ENCODE peak calls at places on chromosomes 5 and 9, in five cellular contexts. Q is GM06990, S is mucosa of descending colon, R is WTC11, F is GM13976. K is an unnamed sample.

GRCh38 chr9:101516655-101517054 is 17.0 kb upstream of the RNF20 start:
- DNase-seq in Q (no peak), F (no peak), S (no peak), R (no peak), K (no peak)

GRCh38 chr5:98768160-98769005 is 5.1 kb upstream of the RGMB start:
- DNase-seq in F (peak), Q (no peak), S (no peak), R (peak), K (peak)

GRCh38 chr9:89562186-89562814 is 42.5 kb upstream of the GADD45G start:
- DNase-seq in Q (no peak), F (no peak), S (no peak), R (no peak), K (no peak)

GRCh38 chr9:129122133-129122532 is 10.9 kb downstream of the PTPA start:
- DNase-seq in F (no peak), R (no peak), Q (no peak), S (no peak), K (no peak)

GRCh38 chr9:96279927-96280326 is 22.0 kb downstream of the HSD17B3 start:
- DNase-seq in S (no peak), F (no peak), R (no peak), Q (no peak), K (no peak)

GRCh38 chr5:39518516-39518915 is 93.7 kb upstream of the DAB2 start:
- DNase-seq in Q (no peak), S (no peak), F (no peak), R (no peak), K (no peak)

GRCh38 chr9:133429641-133430161 is 7.5 kb downstream of the ADAMTS13 start:
- DNase-seq in Q (no peak), S (no peak), R (peak), F (peak), K (peak)

GRCh38 chr5:81749562-81750307 is 1.2 kb downstream of the SSBP2 start:
- DNase-seq in S (peak), F (peak), R (peak), Q (peak), K (peak)

GRCh38 chr5:75368391-75368790 is 31.4 kb downstream of the HMGCR start:
- DNase-seq in S (no peak), R (no peak), Q (no peak), F (no peak), K (no peak)

GRCh38 chr5:83957188-83957587 is 236.5 kb upstream of the HAPLN1 start:
- DNase-seq in F (no peak), R (no peak), S (no peak), Q (no peak), K (no peak)

GRCh38 chr9:129310666-129311350 is 132.7 kb upstream of the IER5L start:
- DNase-seq in R (no peak), F (no peak), S (no peak), Q (no peak), K (no peak)

GRCh38 chr9:137304383-137305059 is 2.5 kb upstream of the NRARP start:
- DNase-seq in Q (peak), R (no peak), S (peak), F (no peak), K (peak)
- TF ChIP-seq CTCF in Q (no peak), R (no peak), S (no peak), F (no peak), K (no peak)

GRCh38 chr9:114033397-114034103 is 44.5 kb downstream of the AMBP start:
- DNase-seq in S (no peak), F (peak), Q (no peak), R (peak), K (peak)
- TF ChIP-seq CTCF in S (no peak), F (peak), Q (peak), R (peak), K (peak)

DNA sequence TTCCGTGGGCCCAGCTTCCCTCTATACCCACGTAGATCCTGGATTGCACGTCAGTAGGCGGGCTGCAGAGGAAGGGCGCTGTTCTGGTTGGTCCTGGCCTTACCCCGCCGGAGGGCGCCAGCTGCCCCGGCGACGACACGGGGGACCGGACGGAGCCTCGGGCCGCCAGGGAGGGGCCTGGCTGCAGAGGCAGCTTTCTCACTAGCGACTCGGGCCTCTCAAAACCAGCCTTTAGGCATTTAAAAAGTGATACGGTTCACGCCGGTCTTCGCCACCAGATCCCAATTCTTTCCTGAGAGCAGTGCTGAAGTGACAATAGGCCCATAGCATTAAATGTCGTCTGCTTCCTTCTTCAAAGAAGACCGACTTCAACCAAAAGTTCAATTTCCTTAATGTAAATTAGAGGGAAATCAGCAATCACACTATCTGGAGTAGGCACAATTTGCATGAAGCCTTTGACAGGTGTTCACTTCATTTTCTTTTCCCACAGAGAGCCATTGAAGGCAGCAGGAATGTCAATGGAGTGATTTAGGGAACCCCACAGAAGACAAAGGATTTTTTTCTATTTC is 17.6 kb upstream of the UBE2D2 start:
- DNase-seq in S (peak), F (peak), Q (peak), R (peak), K (peak)
- TF ChIP-seq CTCF in S (no peak), F (peak), Q (peak), R (no peak), K (no peak)

GRCh38 chr5:82793808-82794419 is 283.3 kb downstream of the TMEM167A start:
- DNase-seq in F (no peak), Q (no peak), R (peak), S (no peak), K (peak)
- TF ChIP-seq CTCF in F (peak), Q (peak), R (peak), S (peak), K (peak)

DNA sequence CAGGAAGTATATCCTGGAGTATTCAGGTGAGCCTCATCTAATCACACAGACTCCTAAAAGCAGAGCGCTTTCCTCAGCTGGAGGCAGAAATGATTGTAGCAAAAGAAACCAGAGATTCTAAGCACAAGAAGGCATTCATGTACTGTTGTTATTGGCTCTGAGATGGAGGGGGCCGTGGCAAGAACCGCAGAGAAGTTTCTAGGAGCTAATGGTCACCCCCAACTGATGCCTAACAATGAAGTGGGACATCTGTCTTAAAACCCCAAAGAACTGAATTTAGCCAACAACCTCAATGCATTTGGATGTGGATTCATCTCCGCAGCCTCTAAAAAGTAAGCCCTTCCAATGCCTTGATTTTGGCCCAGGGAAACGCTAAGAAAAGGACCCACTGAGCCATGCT is 76.3 kb downstream of the ADAMTSL1 start:
- DNase-seq in Q (no peak), S (no peak), F (no peak), R (no peak), K (no peak)
- TF ChIP-seq CTCF in Q (no peak), S (no peak), F (no peak), R (no peak), K (no peak)

GRCh38 chr5:155027993-155028629 is 14.6 kb downstream of the KIF4B start:
- DNase-seq in R (no peak), Q (no peak), S (no peak), F (no peak), K (no peak)
- TF ChIP-seq CTCF in R (no peak), Q (peak), S (no peak), F (no peak), K (no peak)

DNA sequence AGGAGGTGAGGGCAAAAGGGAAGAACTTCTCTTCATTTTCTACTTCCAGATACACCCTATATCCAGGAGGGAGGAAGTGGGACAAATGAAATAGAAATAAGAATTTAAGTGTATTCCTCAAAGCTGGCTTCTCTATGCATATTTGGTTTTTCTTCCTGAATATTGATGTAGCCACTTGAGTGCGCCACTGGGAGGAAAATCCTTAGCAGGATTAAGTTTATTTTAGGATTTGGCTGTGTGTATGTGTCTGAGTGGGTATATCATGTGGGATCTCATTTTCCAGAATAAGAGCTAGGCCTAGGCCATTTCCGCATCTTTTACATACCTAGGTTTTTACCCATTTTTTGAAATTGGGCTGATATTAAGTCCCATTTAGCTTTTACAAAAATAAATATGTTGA is 42.5 kb downstream of the MAP1B start:
- DNase-seq in Q (no peak), S (no peak), R (no peak), F (no peak), K (no peak)
- TF ChIP-seq CTCF in Q (no peak), S (no peak), R (no peak), F (no peak), K (no peak)